ENCODE peak calls at places on chromosomes 6 and 20, in six cellular contexts. S is fibroblast of lung; E is right cardiac atrium; F is IMR-90; J is CD8-positive, alpha-beta T cell; U is HAP-1. O is an unnamed sample.

GRCh38 chr6:40395066-40395697 is 192.0 kb downstream of the LRFN2 start:
- DNase-seq in U (no peak), S (no peak), E (no peak), J (no peak), F (no peak), O (no peak)

GRCh38 chr6:144655376-144655775 is 370.2 kb downstream of the UTRN start:
- DNase-seq in J (no peak), S (peak; percentile 77), F (peak; percentile 85), E (no peak), U (no peak), O (no peak)

GRCh38 chr6:169968541-169969270 is 217.3 kb downstream of the ERMARD start:
- DNase-seq in E (no peak), U (no peak), S (no peak), F (no peak), J (no peak), O (no peak)

GRCh38 chr6:90326404-90327057 is 29.9 kb upstream of the BACH2 start:
- DNase-seq in E (no peak), S (no peak), J (no peak), U (no peak), F (no peak), O (no peak)

GRCh38 chr6:168367285-168367720 is 47.7 kb upstream of the DACT2 start:
- DNase-seq in J (no peak), E (no peak), F (no peak), S (no peak), U (no peak), O (no peak)

GRCh38 chr6:26045046-26045938 is 41.9 kb upstream of the HFE start:
- DNase-seq in S (peak; percentile 96), J (peak; percentile 69), U (no peak), F (peak; percentile 94), E (peak; percentile 69), O (no peak)

GRCh38 chr20:19368351-19368750 is 155.9 kb downstream of the SLC24A3 start:
- DNase-seq in J (no peak), F (no peak), E (peak; percentile 14), S (no peak), U (no peak), O (no peak)

GRCh38 chr6:71499667-71500066 is 211.1 kb downstream of the OGFRL1 start:
- DNase-seq in U (no peak), S (no peak), F (no peak), E (no peak), J (no peak), O (no peak)

GRCh38 chr6:136012198-136012884 is 160.8 kb downstream of the PDE7B start:
- DNase-seq in J (no peak), E (no peak), S (peak; percentile 83), U (no peak), F (peak; percentile 94), O (no peak)

DNA sequence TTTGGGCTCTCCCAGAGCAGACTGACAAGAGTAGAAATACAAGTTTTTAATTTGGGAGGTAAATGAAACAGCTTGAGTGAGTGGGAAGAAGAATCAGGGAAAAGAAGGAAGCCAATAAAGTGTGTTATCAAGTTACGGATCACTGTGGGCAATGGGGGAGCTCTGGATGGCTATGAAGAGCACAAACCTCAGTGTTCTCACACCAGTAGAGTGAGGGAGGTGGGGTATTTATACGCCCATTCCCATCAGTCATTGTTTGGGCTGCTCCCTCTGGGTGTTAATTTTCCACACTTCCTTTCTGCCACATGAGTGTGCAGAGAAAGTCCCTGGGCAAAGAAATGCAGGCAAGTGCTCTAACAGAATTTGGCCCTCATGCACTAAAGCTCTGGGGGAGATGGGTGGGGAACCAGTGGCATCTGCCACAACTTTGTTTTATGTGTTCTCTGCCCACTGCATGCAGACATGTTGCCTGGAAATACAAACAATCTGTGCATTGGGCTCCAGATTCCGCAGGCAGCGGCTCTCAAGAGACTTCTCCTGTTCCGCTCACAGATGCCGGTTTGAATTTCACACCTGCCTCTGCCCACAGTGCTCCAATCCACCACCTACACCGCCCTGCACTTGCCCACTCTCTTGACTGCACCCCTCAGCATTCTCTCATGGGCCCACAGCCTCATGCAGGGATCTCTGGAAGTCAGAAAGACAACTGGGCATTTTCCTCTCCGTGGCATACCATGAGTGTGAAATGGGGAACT is 211.1 kb upstream of the RNF24 start:
- DNase-seq in F (no peak), S (no peak), J (no peak), U (no peak), E (no peak), O (no peak)
- H3K4me3 ChIP-seq in F (no peak overlapping the region), S (no peak overlapping the region), J (no peak overlapping the region), U (no peak overlapping the region), E (no peak overlapping the region), O (no peak overlapping the region)

DNA sequence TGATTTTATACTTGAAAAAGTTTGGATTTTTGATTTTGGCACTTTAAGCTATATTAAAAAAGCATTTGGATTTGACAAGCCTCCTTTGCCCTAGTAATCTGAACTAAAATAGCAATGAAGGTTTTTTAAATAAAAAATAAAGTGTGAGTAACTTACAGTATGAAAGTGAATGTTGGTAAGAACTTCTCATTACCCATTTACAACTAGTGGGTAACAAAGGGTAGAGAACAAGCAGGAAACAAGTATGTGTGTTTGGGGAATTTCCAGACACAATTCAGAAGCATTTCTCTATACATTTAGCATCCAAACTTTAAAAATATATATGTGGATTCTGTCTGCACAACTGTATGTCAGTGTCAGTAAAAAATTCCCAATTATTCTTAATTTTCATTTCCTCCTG is 2.9 kb downstream of the TMEM30A start:
- DNase-seq in J (no peak), E (no peak), S (no peak), F (no peak), U (no peak), O (no peak)
- H3K4me3 ChIP-seq in J (no peak overlapping the region), E (no peak overlapping the region), S (peak overlapping the region; percentile 98), F (peak overlapping the region; percentile 60), U (peak overlapping the region; percentile 1), O (no peak overlapping the region)

GRCh38 chr6:150478651-150479498 is 110.1 kb downstream of the IYD start:
- DNase-seq in F (no peak), U (no peak), E (no peak), J (no peak), S (no peak), O (no peak)
- H3K4me3 ChIP-seq in F (no peak overlapping the region), U (no peak overlapping the region), E (no peak overlapping the region), J (no peak overlapping the region), S (no peak overlapping the region), O (no peak overlapping the region)

DNA sequence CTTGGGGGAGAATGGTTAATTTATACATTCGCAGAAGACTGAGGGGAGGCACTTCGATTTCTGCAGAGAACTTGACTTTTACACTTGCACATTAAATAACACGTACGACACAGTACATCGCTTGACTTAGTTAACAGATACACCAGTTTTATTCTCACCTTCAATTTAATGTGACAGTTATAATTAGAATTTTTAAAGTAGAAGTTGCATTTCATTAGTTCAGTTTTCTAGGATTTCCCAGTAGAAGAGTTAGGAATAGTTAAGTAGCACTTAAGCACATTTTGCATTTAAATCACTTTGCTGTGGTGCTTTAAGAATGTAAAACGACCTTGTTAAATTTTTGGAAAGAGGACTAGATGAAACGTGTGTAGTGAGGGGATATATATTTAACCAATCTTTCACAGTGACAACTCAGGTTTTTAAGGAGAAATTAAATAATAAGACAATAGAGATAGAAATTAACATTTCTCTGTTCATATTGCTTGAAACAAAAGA is 1.7 kb upstream of the BEND3 start:
- DNase-seq in F (no peak), E (no peak), U (no peak), S (no peak), J (no peak), O (no peak)
- H3K4me3 ChIP-seq in F (no peak overlapping the region), E (peak overlapping the region; percentile 100), U (peak overlapping the region; percentile 1), S (no peak overlapping the region), J (no peak overlapping the region), O (no peak overlapping the region)